ENCODE peak calls at places on chromosomes 2 and 18, in six cellular contexts. One of them, this sample, is unnamed. For H3K9me3 and H3K4me1, the result is how much of the 10 kb centered on the place peaks cover.

GRCh38 chr18:63131106-63131943 is 188.2 kb downstream of the BCL2 start:
- DNase-seq in H9: peak
- DNase-seq in A549: peak
- DNase-seq in breast epithelium: no peak
- DNase-seq in NT2/D1: peak
- DNase-seq in IMR-90: peak
- DNase-seq in this sample: no peak

GRCh38 chr2:110221938-110222337 is 9.6 kb upstream of the MTLN start:
- DNase-seq in H9: no peak
- DNase-seq in A549: no peak
- DNase-seq in breast epithelium: no peak
- DNase-seq in NT2/D1: no peak
- DNase-seq in IMR-90: no peak
- DNase-seq in this sample: no peak

GRCh38 chr2:41187683-41188082 is 735.8 kb upstream of the SLC8A1 start:
- DNase-seq in H9: no peak
- DNase-seq in A549: no peak
- DNase-seq in breast epithelium: no peak
- DNase-seq in NT2/D1: no peak
- DNase-seq in IMR-90: no peak
- DNase-seq in this sample: no peak

GRCh38 chr18:71168576-71169145 is 879.8 kb downstream of the SOCS6 start:
- DNase-seq in H9: no peak
- DNase-seq in A549: no peak
- DNase-seq in breast epithelium: no peak
- DNase-seq in NT2/D1: no peak
- DNase-seq in IMR-90: no peak
- DNase-seq in this sample: no peak

GRCh38 chr18:80124131-80124530 is 15.1 kb downstream of the ADNP2 start:
- DNase-seq in H9: no peak
- DNase-seq in A549: no peak
- DNase-seq in breast epithelium: no peak
- DNase-seq in NT2/D1: no peak
- DNase-seq in IMR-90: no peak
- DNase-seq in this sample: no peak

GRCh38 chr2:71348302-71348701 is 16.7 kb downstream of the ZNF638 start:
- DNase-seq in H9: no peak
- DNase-seq in A549: peak
- DNase-seq in breast epithelium: no peak
- DNase-seq in NT2/D1: no peak
- DNase-seq in IMR-90: peak
- DNase-seq in this sample: no peak

GRCh38 chr2:127621981-127622431 is 23.9 kb upstream of the GPR17 start:
- DNase-seq in H9: peak
- DNase-seq in A549: no peak
- DNase-seq in breast epithelium: no peak
- DNase-seq in NT2/D1: no peak
- DNase-seq in IMR-90: no peak
- DNase-seq in this sample: no peak

GRCh38 chr18:36265035-36265434 is 32.5 kb upstream of the FHOD3 start:
- DNase-seq in H9: no peak
- DNase-seq in A549: no peak
- DNase-seq in breast epithelium: no peak
- DNase-seq in NT2/D1: no peak
- DNase-seq in IMR-90: no peak
- DNase-seq in this sample: peak

GRCh38 chr2:210635257-210635656 is 78.9 kb downstream of the CPS1 start:
- DNase-seq in H9: no peak
- DNase-seq in A549: no peak
- DNase-seq in breast epithelium: no peak
- DNase-seq in NT2/D1: no peak
- DNase-seq in IMR-90: no peak
- DNase-seq in this sample: no peak

GRCh38 chr2:133734699-133735098 is 166.4 kb upstream of the NCKAP5 start:
- DNase-seq in H9: no peak
- DNase-seq in A549: no peak
- DNase-seq in breast epithelium: no peak
- DNase-seq in NT2/D1: no peak
- DNase-seq in IMR-90: no peak
- DNase-seq in this sample: no peak

GRCh38 chr2:196130039-196130825 is 41.1 kb downstream of the STK17B start:
- DNase-seq in H9: no peak
- DNase-seq in A549: no peak
- DNase-seq in breast epithelium: no peak
- DNase-seq in NT2/D1: no peak
- DNase-seq in IMR-90: no peak
- DNase-seq in this sample: no peak
- H3K9me3 ChIP-seq in H9: under half
- H3K9me3 ChIP-seq in A549: under half
- H3K9me3 ChIP-seq in breast epithelium: half or more
- H3K9me3 ChIP-seq in NT2/D1: half or more
- H3K9me3 ChIP-seq in IMR-90: under half
- H3K9me3 ChIP-seq in this sample: under half

GRCh38 chr2:21836261-21836660 is 712.5 kb downstream of the TDRD15 start:
- DNase-seq in H9: no peak
- DNase-seq in A549: no peak
- DNase-seq in breast epithelium: no peak
- DNase-seq in NT2/D1: no peak
- DNase-seq in IMR-90: peak
- DNase-seq in this sample: no peak

GRCh38 chr2:21837561-21837960 is 713.8 kb downstream of the TDRD15 start:
- DNase-seq in H9: no peak
- DNase-seq in A549: no peak
- DNase-seq in breast epithelium: no peak
- DNase-seq in NT2/D1: no peak
- DNase-seq in IMR-90: no peak
- DNase-seq in this sample: no peak

GRCh38 chr2:21836766-21837543 is 713.2 kb downstream of the TDRD15 start:
- DNase-seq in H9: no peak
- DNase-seq in A549: no peak
- DNase-seq in breast epithelium: no peak
- DNase-seq in NT2/D1: no peak
- DNase-seq in IMR-90: peak
- DNase-seq in this sample: no peak

GRCh38 chr2:21841341-21841740 is 717.6 kb downstream of the TDRD15 start:
- DNase-seq in H9: peak
- DNase-seq in A549: no peak
- DNase-seq in breast epithelium: no peak
- DNase-seq in NT2/D1: peak
- DNase-seq in IMR-90: no peak
- DNase-seq in this sample: no peak
- H3K4me1 ChIP-seq in H9: under half
- H3K4me1 ChIP-seq in A549: under half
- H3K4me1 ChIP-seq in breast epithelium: under half
- H3K4me1 ChIP-seq in NT2/D1: under half
- H3K4me1 ChIP-seq in IMR-90: under half
- H3K4me1 ChIP-seq in this sample: under half

GRCh38 chr2:172554352-172555271 is 1.3 kb upstream of the PDK1 start:
- DNase-seq in H9: no peak
- DNase-seq in A549: no peak
- DNase-seq in breast epithelium: no peak
- DNase-seq in NT2/D1: no peak
- DNase-seq in IMR-90: no peak
- DNase-seq in this sample: no peak

GRCh38 chr2:172552547-172553291 is 3.2 kb upstream of the PDK1 start:
- DNase-seq in H9: no peak
- DNase-seq in A549: peak
- DNase-seq in breast epithelium: no peak
- DNase-seq in NT2/D1: no peak
- DNase-seq in IMR-90: peak
- DNase-seq in this sample: no peak

GRCh38 chr2:172549131-172549530 is 6.8 kb upstream of the PDK1 start:
- DNase-seq in H9: no peak
- DNase-seq in A549: no peak
- DNase-seq in breast epithelium: no peak
- DNase-seq in NT2/D1: no peak
- DNase-seq in IMR-90: no peak
- DNase-seq in this sample: no peak

GRCh38 chr2:172550419-172550818 is 5.5 kb upstream of the PDK1 start:
- DNase-seq in H9: no peak
- DNase-seq in A549: no peak
- DNase-seq in breast epithelium: no peak
- DNase-seq in NT2/D1: no peak
- DNase-seq in IMR-90: no peak
- DNase-seq in this sample: no peak

DNA sequence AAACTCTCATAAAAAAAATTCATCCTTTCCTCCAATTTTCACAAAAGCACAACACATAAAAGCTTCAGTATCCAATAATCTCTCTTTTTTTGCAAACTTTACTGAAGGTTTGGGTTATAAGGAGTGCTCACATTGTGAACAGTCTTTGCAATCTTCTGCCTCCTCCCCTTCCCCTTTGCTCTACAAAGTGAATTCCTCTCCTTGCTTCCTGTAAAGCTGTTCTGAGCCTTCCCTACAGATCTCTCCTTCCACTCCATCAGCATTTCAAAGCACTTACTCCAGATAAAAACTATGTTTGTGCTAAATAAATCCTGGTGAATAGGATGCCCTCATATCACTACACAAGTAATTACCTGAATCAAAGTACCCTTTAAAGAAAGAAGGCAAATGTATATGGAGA is 4.6 kb upstream of the PDK1 start:
- DNase-seq in H9: no peak
- DNase-seq in A549: no peak
- DNase-seq in breast epithelium: no peak
- DNase-seq in NT2/D1: no peak
- DNase-seq in IMR-90: peak
- DNase-seq in this sample: no peak
- H3K9me3 ChIP-seq in H9: under half
- H3K9me3 ChIP-seq in A549: under half
- H3K9me3 ChIP-seq in breast epithelium: under half
- H3K9me3 ChIP-seq in NT2/D1: under half
- H3K9me3 ChIP-seq in IMR-90: under half
- H3K9me3 ChIP-seq in this sample: under half

DNA sequence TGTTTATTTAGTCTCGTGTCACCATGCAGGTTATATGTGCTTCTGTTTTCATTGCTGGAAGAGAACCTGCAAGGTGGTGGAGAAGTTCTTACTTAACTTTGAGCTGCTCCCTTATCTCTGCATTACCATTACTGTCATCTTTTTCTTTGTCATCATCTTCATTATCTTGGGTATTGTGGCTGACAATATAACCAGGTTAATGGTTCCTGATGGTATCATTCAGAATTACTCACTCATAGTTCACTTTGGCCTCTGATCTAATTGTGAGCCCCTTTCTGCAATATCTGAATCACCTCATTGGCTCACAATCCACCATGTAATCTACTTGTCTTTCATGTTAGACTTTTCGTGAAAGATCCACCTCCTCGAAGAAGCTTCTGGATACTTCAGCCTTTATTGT is 5.0 kb downstream of the CD28 start:
- DNase-seq in H9: no peak
- DNase-seq in A549: no peak
- DNase-seq in breast epithelium: no peak
- DNase-seq in NT2/D1: no peak
- DNase-seq in IMR-90: no peak
- DNase-seq in this sample: no peak
- H3K4me1 ChIP-seq in H9: under half
- H3K4me1 ChIP-seq in A549: under half
- H3K4me1 ChIP-seq in breast epithelium: under half
- H3K4me1 ChIP-seq in NT2/D1: under half
- H3K4me1 ChIP-seq in IMR-90: under half
- H3K4me1 ChIP-seq in this sample: under half

GRCh38 chr18:74633652-74634352 is 36.1 kb downstream of the ZNF407 start:
- DNase-seq in H9: no peak
- DNase-seq in A549: no peak
- DNase-seq in breast epithelium: no peak
- DNase-seq in NT2/D1: no peak
- DNase-seq in IMR-90: peak
- DNase-seq in this sample: no peak

GRCh38 chr18:74632856-74633255 is 35.2 kb downstream of the ZNF407 start:
- DNase-seq in H9: no peak
- DNase-seq in A549: no peak
- DNase-seq in breast epithelium: no peak
- DNase-seq in NT2/D1: no peak
- DNase-seq in IMR-90: no peak
- DNase-seq in this sample: no peak

GRCh38 chr18:74635202-74635969 is 37.7 kb downstream of the ZNF407 start:
- DNase-seq in H9: no peak
- DNase-seq in A549: no peak
- DNase-seq in breast epithelium: no peak
- DNase-seq in NT2/D1: no peak
- DNase-seq in IMR-90: no peak
- DNase-seq in this sample: no peak

GRCh38 chr18:74638210-74638609 is 40.5 kb downstream of the ZNF407 start:
- DNase-seq in H9: no peak
- DNase-seq in A549: no peak
- DNase-seq in breast epithelium: no peak
- DNase-seq in NT2/D1: no peak
- DNase-seq in IMR-90: no peak
- DNase-seq in this sample: no peak
- H3K9me3 ChIP-seq in H9: under half
- H3K9me3 ChIP-seq in A549: under half
- H3K9me3 ChIP-seq in breast epithelium: under half
- H3K9me3 ChIP-seq in NT2/D1: under half
- H3K9me3 ChIP-seq in IMR-90: under half
- H3K9me3 ChIP-seq in this sample: under half